ENCODE peak calls at places on chromosome 11, in eight cellular contexts. One of them, this sample, is unnamed.
A peak's percentile ranks its signal among the peaks of the same experiment; 100 is the strongest.

GRCh38 chr11:24249921-24250320 is 246.9 kb upstream of the LUZP2 start:
- DNase-seq in RWPE1: no peak
- DNase-seq in omental fat pad: no peak
- DNase-seq in stimulated activated CD4-positive, alpha-beta T cell treated with anti-CD3 and anti-CD28 coated beads, Interleukin-4, amount 100 ng/mL, for 1 hour: no peak
- DNase-seq in H4: no peak
- DNase-seq in GOT3: no peak
- DNase-seq in CD8-positive, alpha-beta memory T cell: no peak
- DNase-seq in CD8-positive, alpha-beta T cell: no peak
- DNase-seq in this sample: no peak

GRCh38 chr11:20029193-20029592 is 131.1 kb downstream of the DBX1 start:
- DNase-seq in CD8-positive, alpha-beta memory T cell: no peak
- DNase-seq in omental fat pad: no peak
- DNase-seq in stimulated activated CD4-positive, alpha-beta T cell treated with anti-CD3 and anti-CD28 coated beads, Interleukin-4, amount 100 ng/mL, for 1 hour: no peak
- DNase-seq in GOT3: no peak
- DNase-seq in CD8-positive, alpha-beta T cell: no peak
- DNase-seq in RWPE1: no peak
- DNase-seq in H4: no peak
- DNase-seq in this sample: no peak

GRCh38 chr11:2588809-2589537 is 110.8 kb downstream of the KCNQ1OT1 start:
- DNase-seq in CD8-positive, alpha-beta T cell: peak; percentile 9
- DNase-seq in H4: peak; percentile 4
- DNase-seq in RWPE1: peak; percentile 20
- DNase-seq in GOT3: no peak
- DNase-seq in CD8-positive, alpha-beta memory T cell: no peak
- DNase-seq in stimulated activated CD4-positive, alpha-beta T cell treated with anti-CD3 and anti-CD28 coated beads, Interleukin-4, amount 100 ng/mL, for 1 hour: peak; percentile 0
- DNase-seq in omental fat pad: no peak
- DNase-seq in this sample: no peak

GRCh38 chr11:65498042-65498726 is 661 bp upstream of the MALAT1 start:
- DNase-seq in H4: peak; percentile 41
- DNase-seq in omental fat pad: peak; percentile 46
- DNase-seq in stimulated activated CD4-positive, alpha-beta T cell treated with anti-CD3 and anti-CD28 coated beads, Interleukin-4, amount 100 ng/mL, for 1 hour: peak; percentile 57
- DNase-seq in CD8-positive, alpha-beta memory T cell: peak; percentile 85
- DNase-seq in CD8-positive, alpha-beta T cell: peak; percentile 70
- DNase-seq in GOT3: no peak
- DNase-seq in RWPE1: no peak
- DNase-seq in this sample: peak; percentile 65

GRCh38 chr11:132234878-132235277 is 864.5 kb downstream of the NTM start:
- DNase-seq in RWPE1: no peak
- DNase-seq in CD8-positive, alpha-beta memory T cell: no peak
- DNase-seq in CD8-positive, alpha-beta T cell: no peak
- DNase-seq in H4: no peak
- DNase-seq in omental fat pad: no peak
- DNase-seq in GOT3: no peak
- DNase-seq in stimulated activated CD4-positive, alpha-beta T cell treated with anti-CD3 and anti-CD28 coated beads, Interleukin-4, amount 100 ng/mL, for 1 hour: no peak
- DNase-seq in this sample: no peak

GRCh38 chr11:45096636-45097035 is 49.8 kb upstream of the PRDM11 start:
- DNase-seq in RWPE1: no peak
- DNase-seq in H4: no peak
- DNase-seq in CD8-positive, alpha-beta memory T cell: no peak
- DNase-seq in CD8-positive, alpha-beta T cell: peak; percentile 6
- DNase-seq in GOT3: no peak
- DNase-seq in omental fat pad: no peak
- DNase-seq in stimulated activated CD4-positive, alpha-beta T cell treated with anti-CD3 and anti-CD28 coated beads, Interleukin-4, amount 100 ng/mL, for 1 hour: no peak
- DNase-seq in this sample: no peak

GRCh38 chr11:59756496-59756840 is 1.3 kb downstream of the STX3 start:
- DNase-seq in stimulated activated CD4-positive, alpha-beta T cell treated with anti-CD3 and anti-CD28 coated beads, Interleukin-4, amount 100 ng/mL, for 1 hour: no peak
- DNase-seq in GOT3: no peak
- DNase-seq in omental fat pad: no peak
- DNase-seq in H4: no peak
- DNase-seq in CD8-positive, alpha-beta T cell: no peak
- DNase-seq in CD8-positive, alpha-beta memory T cell: no peak
- DNase-seq in RWPE1: peak; percentile 22
- DNase-seq in this sample: no peak

GRCh38 chr11:2748061-2748813 is 48.4 kb upstream of the KCNQ1OT1 start:
- DNase-seq in CD8-positive, alpha-beta memory T cell: peak; percentile 23
- DNase-seq in omental fat pad: no peak
- DNase-seq in RWPE1: no peak
- DNase-seq in GOT3: no peak
- DNase-seq in H4: no peak
- DNase-seq in stimulated activated CD4-positive, alpha-beta T cell treated with anti-CD3 and anti-CD28 coated beads, Interleukin-4, amount 100 ng/mL, for 1 hour: no peak
- DNase-seq in CD8-positive, alpha-beta T cell: no peak
- DNase-seq in this sample: no peak

GRCh38 chr11:75291741-75292140 is 51.2 kb downstream of the TPBGL start:
- DNase-seq in GOT3: no peak
- DNase-seq in CD8-positive, alpha-beta T cell: no peak
- DNase-seq in H4: no peak
- DNase-seq in stimulated activated CD4-positive, alpha-beta T cell treated with anti-CD3 and anti-CD28 coated beads, Interleukin-4, amount 100 ng/mL, for 1 hour: no peak
- DNase-seq in omental fat pad: no peak
- DNase-seq in CD8-positive, alpha-beta memory T cell: no peak
- DNase-seq in RWPE1: no peak
- DNase-seq in this sample: no peak

GRCh38 chr11:118364956-118365615 is 5.7 kb downstream of the UBE4A start:
- DNase-seq in stimulated activated CD4-positive, alpha-beta T cell treated with anti-CD3 and anti-CD28 coated beads, Interleukin-4, amount 100 ng/mL, for 1 hour: no peak
- DNase-seq in H4: no peak
- DNase-seq in CD8-positive, alpha-beta memory T cell: no peak
- DNase-seq in RWPE1: no peak
- DNase-seq in CD8-positive, alpha-beta T cell: no peak
- DNase-seq in omental fat pad: no peak
- DNase-seq in GOT3: no peak
- DNase-seq in this sample: no peak

GRCh38 chr11:64717268-64717578 is 5.8 kb downstream of the NRXN2 start:
- DNase-seq in GOT3: no peak
- DNase-seq in CD8-positive, alpha-beta memory T cell: no peak
- DNase-seq in RWPE1: no peak
- DNase-seq in stimulated activated CD4-positive, alpha-beta T cell treated with anti-CD3 and anti-CD28 coated beads, Interleukin-4, amount 100 ng/mL, for 1 hour: no peak
- DNase-seq in CD8-positive, alpha-beta T cell: no peak
- DNase-seq in H4: no peak
- DNase-seq in omental fat pad: no peak
- DNase-seq in this sample: no peak

GRCh38 chr11:119741369-119742262 is 12.6 kb upstream of the NECTIN1 start:
- DNase-seq in CD8-positive, alpha-beta memory T cell: peak; percentile 62
- DNase-seq in GOT3: no peak
- DNase-seq in stimulated activated CD4-positive, alpha-beta T cell treated with anti-CD3 and anti-CD28 coated beads, Interleukin-4, amount 100 ng/mL, for 1 hour: peak; percentile 67
- DNase-seq in H4: no peak
- DNase-seq in omental fat pad: no peak
- DNase-seq in RWPE1: no peak
- DNase-seq in CD8-positive, alpha-beta T cell: peak; percentile 62
- DNase-seq in this sample: peak; percentile 33

GRCh38 chr11:125593113-125593761 is 585 bp downstream of the STT3A start:
- DNase-seq in RWPE1: peak; percentile 24
- DNase-seq in H4: peak; percentile 26
- DNase-seq in stimulated activated CD4-positive, alpha-beta T cell treated with anti-CD3 and anti-CD28 coated beads, Interleukin-4, amount 100 ng/mL, for 1 hour: no peak
- DNase-seq in GOT3: no peak
- DNase-seq in omental fat pad: peak; percentile 28
- DNase-seq in CD8-positive, alpha-beta memory T cell: no peak
- DNase-seq in CD8-positive, alpha-beta T cell: no peak
- DNase-seq in this sample: no peak

GRCh38 chr11:94574193-94574961 is 7.2 kb downstream of the PIWIL4 start:
- DNase-seq in CD8-positive, alpha-beta T cell: no peak
- DNase-seq in CD8-positive, alpha-beta memory T cell: no peak
- DNase-seq in omental fat pad: no peak
- DNase-seq in H4: peak; percentile 19
- DNase-seq in RWPE1: no peak
- DNase-seq in GOT3: no peak
- DNase-seq in stimulated activated CD4-positive, alpha-beta T cell treated with anti-CD3 and anti-CD28 coated beads, Interleukin-4, amount 100 ng/mL, for 1 hour: no peak
- DNase-seq in this sample: no peak

GRCh38 chr11:115161876-115162275 is 342.3 kb downstream of the CADM1 start:
- DNase-seq in CD8-positive, alpha-beta memory T cell: no peak
- DNase-seq in omental fat pad: no peak
- DNase-seq in RWPE1: no peak
- DNase-seq in H4: no peak
- DNase-seq in stimulated activated CD4-positive, alpha-beta T cell treated with anti-CD3 and anti-CD28 coated beads, Interleukin-4, amount 100 ng/mL, for 1 hour: no peak
- DNase-seq in CD8-positive, alpha-beta T cell: no peak
- DNase-seq in GOT3: no peak
- DNase-seq in this sample: no peak

GRCh38 chr11:64285885-64286800 is 495 bp downstream of the GPR137 start:
- DNase-seq in stimulated activated CD4-positive, alpha-beta T cell treated with anti-CD3 and anti-CD28 coated beads, Interleukin-4, amount 100 ng/mL, for 1 hour: no peak
- DNase-seq in omental fat pad: no peak
- DNase-seq in RWPE1: no peak
- DNase-seq in H4: no peak
- DNase-seq in GOT3: no peak
- DNase-seq in CD8-positive, alpha-beta T cell: no peak
- DNase-seq in CD8-positive, alpha-beta memory T cell: no peak
- DNase-seq in this sample: no peak

GRCh38 chr11:73481626-73482025 is 105.4 kb downstream of the RELT start:
- DNase-seq in omental fat pad: no peak
- DNase-seq in stimulated activated CD4-positive, alpha-beta T cell treated with anti-CD3 and anti-CD28 coated beads, Interleukin-4, amount 100 ng/mL, for 1 hour: no peak
- DNase-seq in CD8-positive, alpha-beta T cell: no peak
- DNase-seq in H4: no peak
- DNase-seq in CD8-positive, alpha-beta memory T cell: no peak
- DNase-seq in GOT3: no peak
- DNase-seq in RWPE1: no peak
- DNase-seq in this sample: no peak

GRCh38 chr11:77213029-77213579 is 85.1 kb downstream of the MYO7A start:
- DNase-seq in H4: no peak
- DNase-seq in CD8-positive, alpha-beta memory T cell: no peak
- DNase-seq in GOT3: no peak
- DNase-seq in CD8-positive, alpha-beta T cell: no peak
- DNase-seq in omental fat pad: no peak
- DNase-seq in stimulated activated CD4-positive, alpha-beta T cell treated with anti-CD3 and anti-CD28 coated beads, Interleukin-4, amount 100 ng/mL, for 1 hour: no peak
- DNase-seq in RWPE1: no peak
- DNase-seq in this sample: no peak

GRCh38 chr11:68677432-68677831 is 6.9 kb upstream of the GAL start:
- DNase-seq in stimulated activated CD4-positive, alpha-beta T cell treated with anti-CD3 and anti-CD28 coated beads, Interleukin-4, amount 100 ng/mL, for 1 hour: no peak
- DNase-seq in CD8-positive, alpha-beta memory T cell: peak; percentile 19
- DNase-seq in omental fat pad: no peak
- DNase-seq in RWPE1: peak; percentile 67
- DNase-seq in H4: peak; percentile 81
- DNase-seq in GOT3: no peak
- DNase-seq in CD8-positive, alpha-beta T cell: no peak
- DNase-seq in this sample: no peak

GRCh38 chr11:4495487-4495886 is 13.0 kb downstream of the OR52K1 start:
- DNase-seq in CD8-positive, alpha-beta memory T cell: no peak
- DNase-seq in H4: no peak
- DNase-seq in GOT3: no peak
- DNase-seq in stimulated activated CD4-positive, alpha-beta T cell treated with anti-CD3 and anti-CD28 coated beads, Interleukin-4, amount 100 ng/mL, for 1 hour: no peak
- DNase-seq in CD8-positive, alpha-beta T cell: no peak
- DNase-seq in RWPE1: no peak
- DNase-seq in omental fat pad: no peak
- DNase-seq in this sample: no peak

GRCh38 chr11:111514216-111515031 is at the start of gene HOATZ:
- DNase-seq in RWPE1: no peak
- DNase-seq in CD8-positive, alpha-beta memory T cell: no peak
- DNase-seq in CD8-positive, alpha-beta T cell: no peak
- DNase-seq in H4: no peak
- DNase-seq in omental fat pad: no peak
- DNase-seq in stimulated activated CD4-positive, alpha-beta T cell treated with anti-CD3 and anti-CD28 coated beads, Interleukin-4, amount 100 ng/mL, for 1 hour: peak; percentile 15
- DNase-seq in GOT3: no peak
- DNase-seq in this sample: no peak

GRCh38 chr11:94934362-94934761 is 39.0 kb downstream of the CWC15 start:
- DNase-seq in H4: no peak
- DNase-seq in CD8-positive, alpha-beta T cell: no peak
- DNase-seq in stimulated activated CD4-positive, alpha-beta T cell treated with anti-CD3 and anti-CD28 coated beads, Interleukin-4, amount 100 ng/mL, for 1 hour: no peak
- DNase-seq in RWPE1: no peak
- DNase-seq in CD8-positive, alpha-beta memory T cell: no peak
- DNase-seq in omental fat pad: no peak
- DNase-seq in GOT3: no peak
- DNase-seq in this sample: no peak